ENCODE peak calls at places on chromosomes 4 and X, in ten cellular contexts. M is lung; H is upper lobe of right lung; S is tibial artery; A is CD4-positive, CD25-positive, alpha-beta regulatory T cell; T is dorsolateral prefrontal cortex; V is esophagus squamous epithelium; P is heart right ventricle; J is A673; Q is uterus. D is an unnamed sample.

GRCh38 chrX:42524374-42524773 is 253.6 kb downstream of the PPP1R2C start:
- DNase-seq in H (no peak), T (no peak), S (no peak), P (no peak), Q (no peak), J (no peak), M (no peak), A (no peak), V (no peak), D (no peak)

GRCh38 chr4:75429208-75429607 is 85.0 kb downstream of the RCHY1 start:
- DNase-seq in Q (no peak), V (no peak), S (no peak), M (no peak), T (no peak), P (no peak), J (no peak), H (no peak), A (no peak), D (no peak)

GRCh38 chr4:41256740-41257256 is at the start of gene UCHL1:
- DNase-seq in J (peak), M (no peak), T (peak), S (no peak), V (no peak), H (no peak), A (no peak), P (no peak), Q (peak), D (peak)

GRCh38 chrX:119502727-119503483 is 34.7 kb downstream of the SLC25A5 start:
- DNase-seq in P (no peak), S (no peak), H (peak), V (no peak), Q (no peak), T (no peak), A (peak), M (peak), J (no peak), D (no peak)

GRCh38 chrX:96394566-96394965 is 290.1 kb upstream of the DIAPH2 start:
- DNase-seq in P (no peak), T (no peak), H (no peak), J (no peak), S (no peak), A (no peak), V (no peak), Q (no peak), M (no peak), D (no peak)

GRCh38 chrX:150879855-150880807 is 18.3 kb downstream of the CD99L2 start:
- DNase-seq in J (no peak), P (no peak), M (no peak), V (no peak), T (no peak), H (no peak), S (no peak), Q (no peak), A (peak), D (no peak)

GRCh38 chr4:56786955-56787354 is 34.5 kb downstream of the SPINK2 start:
- DNase-seq in H (peak), J (no peak), Q (peak), T (peak), S (no peak), M (peak), V (no peak), A (no peak), P (peak), D (no peak)

GRCh38 chrX:24899391-24899790 is 116.4 kb downstream of the ARX start:
- DNase-seq in P (no peak), H (no peak), T (no peak), M (no peak), Q (no peak), V (no peak), A (no peak), J (no peak), S (no peak), D (no peak)

GRCh38 chrX:39201305-39201990 is 400.2 kb downstream of the MID1IP1 start:
- DNase-seq in H (no peak), P (no peak), T (no peak), V (no peak), S (no peak), M (no peak), A (peak), Q (no peak), J (no peak), D (no peak)

GRCh38 chr4:55269470-55269869 is 76.6 kb upstream of the SRD5A3 start:
- DNase-seq in A (no peak), M (no peak), Q (no peak), P (no peak), V (no peak), T (no peak), J (no peak), H (no peak), S (no peak), D (no peak)

GRCh38 chr4:22794731-22795130 is 102.0 kb downstream of the GBA3 start:
- DNase-seq in S (no peak), A (no peak), Q (no peak), P (no peak), J (no peak), H (no peak), V (no peak), M (no peak), T (no peak), D (no peak)

GRCh38 chr4:182955411-182955810 is 38.2 kb upstream of the DCTD start:
- DNase-seq in S (no peak), T (no peak), Q (no peak), V (no peak), H (no peak), P (no peak), M (no peak), A (no peak), J (no peak), D (no peak)

GRCh38 chrX:7119927-7120577 is 27.5 kb upstream of the STS start:
- DNase-seq in P (no peak), A (no peak), J (no peak), H (no peak), Q (no peak), V (no peak), T (no peak), M (no peak), S (no peak), D (no peak)

GRCh38 chrX:110743679-110744340 is 51.8 kb downstream of the CHRDL1 start:
- DNase-seq in A (no peak), Q (no peak), S (no peak), T (no peak), H (no peak), V (no peak), P (no peak), M (no peak), J (no peak), D (no peak)

GRCh38 chr4:10738826-10739489 is 54.4 kb upstream of the CLNK start:
- DNase-seq in T (no peak), S (no peak), Q (no peak), V (no peak), A (no peak), P (no peak), H (no peak), J (no peak), M (no peak), D (no peak)

GRCh38 chrX:114338870-114339269 is 245.0 kb upstream of the HTR2C start:
- DNase-seq in Q (no peak), P (no peak), A (no peak), H (no peak), V (no peak), J (no peak), S (no peak), M (no peak), T (no peak), D (no peak)

GRCh38 chr4:7867701-7868429 is 71.8 kb downstream of the AFAP1 start:
- DNase-seq in A (no peak), Q (no peak), J (no peak), P (no peak), H (no peak), S (no peak), T (no peak), M (no peak), V (no peak), D (no peak)

GRCh38 chr4:152454398-152455011 is 81.4 kb downstream of the FBXW7 start:
- DNase-seq in V (no peak), M (no peak), S (no peak), T (no peak), A (peak), H (no peak), P (no peak), Q (no peak), J (peak), D (no peak)

GRCh38 chrX:107629533-107629909 is 1.2 kb downstream of the PRPS1 start:
- DNase-seq in S (no peak), A (peak), P (no peak), Q (no peak), T (no peak), V (no peak), H (no peak), J (peak), M (no peak), D (no peak)

GRCh38 chr4:57039345-57039744 is 60.6 kb downstream of the POLR2B start:
- DNase-seq in H (no peak), J (no peak), T (no peak), M (no peak), P (no peak), S (no peak), A (no peak), Q (no peak), V (no peak), D (no peak)

GRCh38 chr4:128810331-128810870 is 901 bp downstream of the JADE1 start:
- DNase-seq in H (no peak), M (no peak), Q (peak), P (peak), V (no peak), T (no peak), S (peak), A (peak), J (no peak), D (no peak)

GRCh38 chr4:41927761-41928499 is 7.3 kb upstream of the TMEM33 start:
- DNase-seq in V (no peak), S (no peak), P (no peak), A (no peak), J (no peak), M (no peak), H (no peak), Q (no peak), T (no peak), D (no peak)

GRCh38 chrX:70979136-70979762 is 48.4 kb upstream of the SLC7A3 start:
- DNase-seq in P (no peak), H (no peak), Q (no peak), A (peak), M (no peak), V (no peak), S (no peak), J (peak), T (no peak), D (no peak)

GRCh38 chr4:89545315-89545714 is 237.7 kb upstream of the GPRIN3 start:
- DNase-seq in V (no peak), H (no peak), S (no peak), J (no peak), M (no peak), T (no peak), Q (no peak), A (no peak), P (no peak), D (no peak)

GRCh38 chr4:103099691-103100392 is at the start of gene BDH2:
- DNase-seq in T (no peak), M (peak), S (peak), P (peak), V (no peak), A (peak), J (peak), Q (peak), H (no peak), D (peak)

GRCh38 chrX:119474615-119475388 is 6.6 kb downstream of the SLC25A5 start:
- DNase-seq in P (no peak), J (no peak), H (no peak), S (no peak), M (no peak), V (no peak), A (no peak), Q (no peak), T (no peak), D (no peak)

GRCh38 chr4:67651536-67651935 is 49.4 kb downstream of the UBA6 start:
- DNase-seq in Q (no peak), J (no peak), S (no peak), H (no peak), T (no peak), M (no peak), P (no peak), V (no peak), A (no peak), D (no peak)

DNA sequence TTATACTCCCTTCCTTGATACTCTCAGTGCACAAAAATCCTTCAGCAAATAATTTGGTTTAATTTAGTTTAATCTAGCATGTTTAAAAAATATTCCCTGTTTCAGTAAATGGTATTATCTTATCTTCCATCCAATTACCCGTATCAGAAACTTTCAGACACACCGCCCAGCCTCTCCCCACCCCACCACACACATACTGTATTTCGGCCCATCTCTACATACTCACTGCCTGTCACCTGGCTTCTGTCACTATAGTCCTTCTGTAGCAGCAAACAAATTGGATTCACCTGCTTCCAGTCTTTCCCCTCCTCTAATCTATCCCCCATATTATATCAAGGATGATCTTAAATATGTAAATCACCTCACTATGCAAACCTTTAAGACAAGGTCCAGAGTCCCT is 24.8 kb upstream of the GAB1 start:
- DNase-seq in J (no peak), H (no peak), V (no peak), S (no peak), T (no peak), M (no peak), P (no peak), Q (no peak), A (no peak), D (no peak)
- H3K27ac ChIP-seq in J (no peak), H (no peak), V (no peak), S (no peak), T (no peak), M (no peak), P (no peak), Q (no peak), A (no peak), D (no peak)

GRCh38 chr4:95388911-95389310 is 159.9 kb downstream of the UNC5C start:
- DNase-seq in P (no peak), H (no peak), T (no peak), A (no peak), Q (no peak), V (no peak), S (no peak), M (no peak), J (no peak), D (no peak)
- H3K27ac ChIP-seq in P (no peak), H (no peak), T (no peak), A (no peak), Q (no peak), V (no peak), S (no peak), M (no peak), J (no peak), D (no peak)

GRCh38 chr4:4752576-4753401 is 106.7 kb upstream of the MSX1 start:
- DNase-seq in P (no peak), V (no peak), H (peak), S (no peak), Q (no peak), J (no peak), A (no peak), T (no peak), M (no peak), D (no peak)
- H3K27ac ChIP-seq in P (no peak), V (no peak), H (no peak), S (no peak), Q (no peak), J (no peak), A (no peak), T (no peak), M (no peak), D (no peak)

GRCh38 chr4:156545003-156545785 is 426.4 kb downstream of the PDGFC start:
- DNase-seq in S (peak), A (no peak), P (peak), M (no peak), V (no peak), T (no peak), J (no peak), H (no peak), Q (no peak), D (no peak)
- H3K27ac ChIP-seq in S (peak), A (no peak), P (peak), M (peak), V (no peak), T (no peak), J (no peak), H (no peak), Q (peak), D (no peak)

GRCh38 chr4:88106205-88106604 is 52.2 kb downstream of the ABCG2 start:
- DNase-seq in Q (no peak), T (no peak), V (no peak), H (no peak), A (no peak), S (no peak), J (no peak), M (no peak), P (no peak), D (no peak)
- H3K27ac ChIP-seq in Q (peak), T (no peak), V (no peak), H (no peak), A (no peak), S (no peak), J (no peak), M (no peak), P (no peak), D (no peak)

D was measured in SK-N-MC.